ENCODE peak calls at places on chromosomes 3 and 15, in seven cellular contexts. One of them, this sample, is unnamed. For H3K27me3, the result is how much of the 10 kb centered on the place peaks cover.

GRCh38 chr3:128698211-128699011 is 27.6 kb upstream of the RAB7A start:
- DNase-seq in endothelial cell of umbilical vein: peak
- DNase-seq in GM23338: peak
- DNase-seq in left lung: peak
- DNase-seq in K562: no peak
- DNase-seq in pancreas: peak
- DNase-seq in CD8-positive, alpha-beta T cell: peak
- DNase-seq in this sample: no peak

GRCh38 chr15:36332301-36332700 is 247.1 kb upstream of the CDIN1 start:
- DNase-seq in endothelial cell of umbilical vein: no peak
- DNase-seq in pancreas: no peak
- DNase-seq in CD8-positive, alpha-beta T cell: no peak
- DNase-seq in left lung: no peak
- DNase-seq in GM23338: no peak
- DNase-seq in K562: no peak
- DNase-seq in this sample: peak

GRCh38 chr15:67854358-67854757 is 14.5 kb upstream of the RNU6-1 start:
- DNase-seq in endothelial cell of umbilical vein: no peak
- DNase-seq in pancreas: no peak
- DNase-seq in K562: peak
- DNase-seq in left lung: no peak
- DNase-seq in CD8-positive, alpha-beta T cell: peak
- DNase-seq in GM23338: no peak
- DNase-seq in this sample: no peak

GRCh38 chr3:157868881-157869280 is 237.3 kb downstream of the SHOX2 start:
- DNase-seq in CD8-positive, alpha-beta T cell: no peak
- DNase-seq in K562: no peak
- DNase-seq in pancreas: no peak
- DNase-seq in endothelial cell of umbilical vein: no peak
- DNase-seq in GM23338: no peak
- DNase-seq in left lung: no peak
- DNase-seq in this sample: no peak

GRCh38 chr15:66850078-66850991 is 148.3 kb downstream of the SMAD6 start:
- DNase-seq in endothelial cell of umbilical vein: peak
- DNase-seq in K562: peak
- DNase-seq in pancreas: no peak
- DNase-seq in GM23338: no peak
- DNase-seq in CD8-positive, alpha-beta T cell: no peak
- DNase-seq in left lung: no peak
- DNase-seq in this sample: no peak

GRCh38 chr3:183410280-183410679 is 18.1 kb downstream of the MCF2L2 start:
- DNase-seq in GM23338: no peak
- DNase-seq in K562: peak
- DNase-seq in left lung: no peak
- DNase-seq in pancreas: no peak
- DNase-seq in endothelial cell of umbilical vein: no peak
- DNase-seq in CD8-positive, alpha-beta T cell: no peak
- DNase-seq in this sample: no peak

GRCh38 chr15:93943607-93944006 is 287.8 kb upstream of the MCTP2 start:
- DNase-seq in pancreas: no peak
- DNase-seq in left lung: no peak
- DNase-seq in K562: no peak
- DNase-seq in GM23338: no peak
- DNase-seq in endothelial cell of umbilical vein: no peak
- DNase-seq in CD8-positive, alpha-beta T cell: no peak
- DNase-seq in this sample: no peak

GRCh38 chr3:7382293-7383033 is 521.5 kb downstream of the GRM7 start:
- DNase-seq in CD8-positive, alpha-beta T cell: no peak
- DNase-seq in left lung: no peak
- DNase-seq in endothelial cell of umbilical vein: peak
- DNase-seq in pancreas: peak
- DNase-seq in GM23338: no peak
- DNase-seq in K562: no peak
- DNase-seq in this sample: no peak

GRCh38 chr15:50907866-50908208 is 646 bp upstream of the AP4E1 start:
- DNase-seq in GM23338: peak
- DNase-seq in pancreas: no peak
- DNase-seq in left lung: no peak
- DNase-seq in CD8-positive, alpha-beta T cell: peak
- DNase-seq in endothelial cell of umbilical vein: peak
- DNase-seq in K562: peak
- DNase-seq in this sample: no peak

GRCh38 chr3:48404440-48405342 is 25.2 kb downstream of the PLXNB1 start:
- DNase-seq in K562: no peak
- DNase-seq in GM23338: no peak
- DNase-seq in endothelial cell of umbilical vein: no peak
- DNase-seq in CD8-positive, alpha-beta T cell: peak
- DNase-seq in left lung: no peak
- DNase-seq in pancreas: peak
- DNase-seq in this sample: no peak

GRCh38 chr15:26294062-26294689 is 431.0 kb upstream of the ATP10A start:
- DNase-seq in pancreas: no peak
- DNase-seq in endothelial cell of umbilical vein: no peak
- DNase-seq in K562: no peak
- DNase-seq in CD8-positive, alpha-beta T cell: no peak
- DNase-seq in GM23338: peak
- DNase-seq in left lung: no peak
- DNase-seq in this sample: no peak

GRCh38 chr3:27076815-27077630 is 292.2 kb downstream of the NEK10 start:
- DNase-seq in GM23338: no peak
- DNase-seq in CD8-positive, alpha-beta T cell: no peak
- DNase-seq in pancreas: no peak
- DNase-seq in left lung: no peak
- DNase-seq in K562: no peak
- DNase-seq in endothelial cell of umbilical vein: no peak
- DNase-seq in this sample: no peak

GRCh38 chr3:114552527-114552812 is 258.6 kb downstream of the TIGIT start:
- DNase-seq in left lung: no peak
- DNase-seq in endothelial cell of umbilical vein: no peak
- DNase-seq in GM23338: no peak
- DNase-seq in CD8-positive, alpha-beta T cell: no peak
- DNase-seq in K562: no peak
- DNase-seq in pancreas: no peak
- DNase-seq in this sample: no peak

GRCh38 chr3:78506581-78507195 is 1261.1 kb downstream of the ROBO1 start:
- DNase-seq in K562: no peak
- DNase-seq in CD8-positive, alpha-beta T cell: no peak
- DNase-seq in pancreas: no peak
- DNase-seq in GM23338: no peak
- DNase-seq in left lung: no peak
- DNase-seq in endothelial cell of umbilical vein: no peak
- DNase-seq in this sample: peak

GRCh38 chr15:40594429-40594836 is 384 bp downstream of the KNL1 start:
- DNase-seq in left lung: peak
- DNase-seq in CD8-positive, alpha-beta T cell: no peak
- DNase-seq in pancreas: no peak
- DNase-seq in K562: peak
- DNase-seq in GM23338: peak
- DNase-seq in endothelial cell of umbilical vein: no peak
- DNase-seq in this sample: peak

GRCh38 chr3:197874653-197875052 is 75.3 kb upstream of the RPL35A start:
- DNase-seq in CD8-positive, alpha-beta T cell: no peak
- DNase-seq in GM23338: no peak
- DNase-seq in pancreas: no peak
- DNase-seq in left lung: no peak
- DNase-seq in endothelial cell of umbilical vein: no peak
- DNase-seq in K562: no peak
- DNase-seq in this sample: no peak

GRCh38 chr3:73511555-73511954 is 113.2 kb downstream of the PDZRN3 start:
- DNase-seq in pancreas: no peak
- DNase-seq in K562: no peak
- DNase-seq in endothelial cell of umbilical vein: no peak
- DNase-seq in left lung: no peak
- DNase-seq in GM23338: peak
- DNase-seq in CD8-positive, alpha-beta T cell: no peak
- DNase-seq in this sample: no peak

DNA sequence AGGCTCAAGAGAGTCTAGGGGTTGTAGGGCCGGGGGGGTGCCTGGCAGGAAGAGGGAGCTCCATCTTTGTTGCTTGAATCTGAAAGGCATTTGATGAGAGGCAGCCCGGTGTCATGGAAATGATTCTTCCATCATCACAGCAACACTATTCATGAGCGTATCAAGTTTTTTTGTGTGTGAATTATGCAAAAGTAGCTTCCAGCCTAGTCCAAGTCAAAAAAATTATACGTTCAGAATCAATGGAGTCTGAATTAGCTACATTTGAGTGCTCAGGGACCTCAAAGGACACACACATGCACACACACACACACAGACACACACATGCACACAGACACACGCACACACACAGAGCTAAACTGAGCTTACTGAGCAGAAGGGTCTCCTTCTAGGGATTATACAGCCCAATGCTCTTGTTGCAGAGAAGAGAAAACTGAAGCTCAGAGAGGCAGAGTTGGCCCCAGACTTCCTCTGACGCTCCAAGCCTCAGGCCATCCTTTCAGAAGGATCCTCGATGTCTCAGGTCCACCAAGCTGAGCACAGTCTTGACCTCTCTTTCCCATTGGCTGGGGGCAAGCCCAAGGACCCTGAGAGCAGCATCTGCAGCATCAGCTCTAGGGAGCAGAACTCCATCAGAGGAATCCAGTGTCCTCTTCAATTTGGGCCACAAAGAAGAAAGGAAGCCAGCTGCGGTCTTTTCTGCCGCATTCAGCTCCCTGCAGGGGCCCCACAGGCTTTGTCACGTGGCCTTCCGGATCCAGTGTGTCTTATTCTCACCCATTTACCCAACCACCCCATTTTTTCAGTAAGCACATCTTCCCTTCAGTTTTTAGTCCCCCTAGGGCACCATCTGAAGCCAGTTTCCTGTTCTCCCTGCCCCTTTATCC is 228.0 kb downstream of the UACA start:
- DNase-seq in left lung: no peak
- DNase-seq in CD8-positive, alpha-beta T cell: peak
- DNase-seq in endothelial cell of umbilical vein: no peak
- DNase-seq in K562: no peak
- DNase-seq in GM23338: no peak
- DNase-seq in pancreas: no peak
- DNase-seq in this sample: no peak
- H3K27me3 ChIP-seq in left lung: under half
- H3K27me3 ChIP-seq in CD8-positive, alpha-beta T cell: under half
- H3K27me3 ChIP-seq in endothelial cell of umbilical vein: under half
- H3K27me3 ChIP-seq in K562: under half
- H3K27me3 ChIP-seq in GM23338: under half
- H3K27me3 ChIP-seq in pancreas: under half
- H3K27me3 ChIP-seq in this sample: under half

GRCh38 chr3:71724171-71724453 is 1.1 kb downstream of the EIF4E3 start:
- DNase-seq in CD8-positive, alpha-beta T cell: no peak
- DNase-seq in left lung: no peak
- DNase-seq in endothelial cell of umbilical vein: no peak
- DNase-seq in K562: no peak
- DNase-seq in GM23338: no peak
- DNase-seq in pancreas: no peak
- DNase-seq in this sample: no peak

GRCh38 chr3:71721002-71721401 is 4.2 kb downstream of the EIF4E3 start:
- DNase-seq in K562: no peak
- DNase-seq in pancreas: no peak
- DNase-seq in CD8-positive, alpha-beta T cell: no peak
- DNase-seq in endothelial cell of umbilical vein: no peak
- DNase-seq in GM23338: no peak
- DNase-seq in left lung: no peak
- DNase-seq in this sample: no peak

GRCh38 chr3:71721721-71722157 is 3.5 kb downstream of the EIF4E3 start:
- DNase-seq in GM23338: no peak
- DNase-seq in K562: no peak
- DNase-seq in pancreas: no peak
- DNase-seq in CD8-positive, alpha-beta T cell: peak
- DNase-seq in endothelial cell of umbilical vein: no peak
- DNase-seq in left lung: no peak
- DNase-seq in this sample: no peak

GRCh38 chr3:71723452-71724170 is 1.6 kb downstream of the EIF4E3 start:
- DNase-seq in CD8-positive, alpha-beta T cell: no peak
- DNase-seq in K562: no peak
- DNase-seq in GM23338: no peak
- DNase-seq in pancreas: no peak
- DNase-seq in left lung: no peak
- DNase-seq in endothelial cell of umbilical vein: no peak
- DNase-seq in this sample: no peak

DNA sequence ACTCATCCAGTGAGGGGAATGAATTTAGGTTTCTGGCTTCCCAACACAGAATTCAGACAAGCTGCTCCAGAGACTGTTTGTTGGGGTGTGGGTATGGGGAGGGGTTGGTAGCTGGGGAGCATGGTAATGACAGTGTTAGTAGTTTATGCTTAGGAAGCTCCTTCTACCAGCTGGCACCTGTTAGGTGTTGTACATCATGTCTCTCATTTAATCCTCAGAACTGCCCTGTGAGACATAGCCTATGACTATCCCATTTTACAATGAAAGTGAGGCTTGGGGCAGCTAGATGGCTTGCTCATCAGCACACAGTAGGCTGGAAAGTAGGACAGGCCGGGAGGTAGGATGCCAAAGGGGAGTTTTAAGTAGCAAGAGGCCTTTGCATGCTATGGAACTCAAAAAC is 2.5 kb downstream of the EIF4E3 start:
- DNase-seq in GM23338: no peak
- DNase-seq in K562: no peak
- DNase-seq in CD8-positive, alpha-beta T cell: no peak
- DNase-seq in pancreas: no peak
- DNase-seq in left lung: no peak
- DNase-seq in endothelial cell of umbilical vein: no peak
- DNase-seq in this sample: no peak
- H3K4me3 ChIP-seq in GM23338: no peak
- H3K4me3 ChIP-seq in K562: no peak
- H3K4me3 ChIP-seq in CD8-positive, alpha-beta T cell: peak
- H3K4me3 ChIP-seq in pancreas: no peak
- H3K4me3 ChIP-seq in left lung: no peak
- H3K4me3 ChIP-seq in endothelial cell of umbilical vein: no peak
- H3K4me3 ChIP-seq in this sample: no peak

GRCh38 chr3:171824824-171825221 is 14.5 kb upstream of the PLD1 start:
- DNase-seq in GM23338: no peak
- DNase-seq in pancreas: no peak
- DNase-seq in K562: no peak
- DNase-seq in CD8-positive, alpha-beta T cell: no peak
- DNase-seq in endothelial cell of umbilical vein: no peak
- DNase-seq in left lung: no peak
- DNase-seq in this sample: peak
- TF ChIP-seq CTCF in GM23338: no peak
- TF ChIP-seq CTCF in pancreas: no peak
- TF ChIP-seq CTCF in K562: no peak
- TF ChIP-seq CTCF in CD8-positive, alpha-beta T cell: no peak
- TF ChIP-seq CTCF in endothelial cell of umbilical vein: no peak
- TF ChIP-seq CTCF in left lung: no peak
- TF ChIP-seq CTCF in this sample: no peak

GRCh38 chr15:92664178-92664900 is 8.8 kb upstream of the FAM174B start:
- DNase-seq in K562: no peak
- DNase-seq in GM23338: no peak
- DNase-seq in pancreas: no peak
- DNase-seq in endothelial cell of umbilical vein: no peak
- DNase-seq in left lung: no peak
- DNase-seq in CD8-positive, alpha-beta T cell: no peak
- DNase-seq in this sample: no peak
- H3K27me3 ChIP-seq in K562: under half
- H3K27me3 ChIP-seq in GM23338: under half
- H3K27me3 ChIP-seq in pancreas: under half
- H3K27me3 ChIP-seq in endothelial cell of umbilical vein: under half
- H3K27me3 ChIP-seq in left lung: under half
- H3K27me3 ChIP-seq in CD8-positive, alpha-beta T cell: under half
- H3K27me3 ChIP-seq in this sample: under half

This sample was measured in brain microvascular endothelial cell.